ENCODE peak calls at places on chromosome 5, in eight cellular contexts. One of them, this sample, is unnamed.

GRCh38 chr5:112097768-112098167 is 321.3 kb downstream of the EPB41L4A start:
- DNase-seq in mesenchymal stem cell: no peak
- DNase-seq in CD8-positive, alpha-beta memory T cell: no peak
- DNase-seq in psoas muscle: no peak
- DNase-seq in PC-3: no peak
- DNase-seq in uterus: no peak
- DNase-seq in fibroblast of mammary gland: peak
- DNase-seq in adipocyte: peak
- DNase-seq in this sample: no peak

GRCh38 chr5:121144764-121145163 is 680.7 kb downstream of the PRR16 start:
- DNase-seq in mesenchymal stem cell: peak
- DNase-seq in CD8-positive, alpha-beta memory T cell: no peak
- DNase-seq in psoas muscle: no peak
- DNase-seq in PC-3: peak
- DNase-seq in uterus: no peak
- DNase-seq in fibroblast of mammary gland: peak
- DNase-seq in adipocyte: peak
- DNase-seq in this sample: peak

GRCh38 chr5:33370135-33370472 is 70.7 kb upstream of the TARS1 start:
- DNase-seq in mesenchymal stem cell: peak
- DNase-seq in CD8-positive, alpha-beta memory T cell: no peak
- DNase-seq in psoas muscle: no peak
- DNase-seq in PC-3: peak
- DNase-seq in uterus: no peak
- DNase-seq in fibroblast of mammary gland: peak
- DNase-seq in adipocyte: peak
- DNase-seq in this sample: peak

GRCh38 chr5:76682395-76682794 is 33.5 kb upstream of the F2R start:
- DNase-seq in mesenchymal stem cell: no peak
- DNase-seq in CD8-positive, alpha-beta memory T cell: no peak
- DNase-seq in psoas muscle: no peak
- DNase-seq in PC-3: no peak
- DNase-seq in uterus: no peak
- DNase-seq in fibroblast of mammary gland: peak
- DNase-seq in adipocyte: no peak
- DNase-seq in this sample: no peak

GRCh38 chr5:1183424-1184162 is 17.8 kb upstream of the SLC6A19 start:
- DNase-seq in mesenchymal stem cell: no peak
- DNase-seq in CD8-positive, alpha-beta memory T cell: peak
- DNase-seq in psoas muscle: peak
- DNase-seq in PC-3: no peak
- DNase-seq in uterus: no peak
- DNase-seq in fibroblast of mammary gland: no peak
- DNase-seq in adipocyte: no peak
- DNase-seq in this sample: no peak

GRCh38 chr5:114223866-114224265 is 138.0 kb upstream of the KCNN2 start:
- DNase-seq in mesenchymal stem cell: no peak
- DNase-seq in CD8-positive, alpha-beta memory T cell: no peak
- DNase-seq in psoas muscle: no peak
- DNase-seq in PC-3: peak
- DNase-seq in uterus: no peak
- DNase-seq in fibroblast of mammary gland: peak
- DNase-seq in adipocyte: no peak
- DNase-seq in this sample: peak

GRCh38 chr5:143338658-143339366 is 64.7 kb downstream of the NR3C1 start:
- DNase-seq in mesenchymal stem cell: peak
- DNase-seq in CD8-positive, alpha-beta memory T cell: no peak
- DNase-seq in psoas muscle: no peak
- DNase-seq in PC-3: no peak
- DNase-seq in uterus: no peak
- DNase-seq in fibroblast of mammary gland: peak
- DNase-seq in adipocyte: peak
- DNase-seq in this sample: no peak

GRCh38 chr5:176405656-176406435 is 10.5 kb downstream of the CLTB start:
- DNase-seq in mesenchymal stem cell: no peak
- DNase-seq in CD8-positive, alpha-beta memory T cell: no peak
- DNase-seq in psoas muscle: no peak
- DNase-seq in PC-3: no peak
- DNase-seq in uterus: no peak
- DNase-seq in fibroblast of mammary gland: no peak
- DNase-seq in adipocyte: no peak
- DNase-seq in this sample: no peak

GRCh38 chr5:84274585-84275468 is 109.9 kb downstream of the EDIL3 start:
- DNase-seq in mesenchymal stem cell: peak
- DNase-seq in CD8-positive, alpha-beta memory T cell: no peak
- DNase-seq in psoas muscle: no peak
- DNase-seq in PC-3: peak
- DNase-seq in uterus: no peak
- DNase-seq in fibroblast of mammary gland: peak
- DNase-seq in adipocyte: peak
- DNase-seq in this sample: peak

GRCh38 chr5:1799110-1799601 is 481 bp downstream of the MRPL36 start:
- DNase-seq in mesenchymal stem cell: peak
- DNase-seq in CD8-positive, alpha-beta memory T cell: no peak
- DNase-seq in psoas muscle: peak
- DNase-seq in PC-3: no peak
- DNase-seq in uterus: peak
- DNase-seq in fibroblast of mammary gland: peak
- DNase-seq in adipocyte: peak
- DNase-seq in this sample: peak

GRCh38 chr5:131384616-131385214 is 120.9 kb downstream of the CDC42SE2 start:
- DNase-seq in mesenchymal stem cell: no peak
- DNase-seq in CD8-positive, alpha-beta memory T cell: no peak
- DNase-seq in psoas muscle: no peak
- DNase-seq in PC-3: no peak
- DNase-seq in uterus: no peak
- DNase-seq in fibroblast of mammary gland: peak
- DNase-seq in adipocyte: no peak
- DNase-seq in this sample: peak

GRCh38 chr5:55294935-55295334 is 12.6 kb downstream of the DHX29 start:
- DNase-seq in mesenchymal stem cell: no peak
- DNase-seq in CD8-positive, alpha-beta memory T cell: no peak
- DNase-seq in psoas muscle: no peak
- DNase-seq in PC-3: no peak
- DNase-seq in uterus: no peak
- DNase-seq in fibroblast of mammary gland: peak
- DNase-seq in adipocyte: no peak
- DNase-seq in this sample: no peak

GRCh38 chr5:4758550-4758949 is 381.6 kb upstream of the ADAMTS16 start:
- DNase-seq in mesenchymal stem cell: no peak
- DNase-seq in CD8-positive, alpha-beta memory T cell: no peak
- DNase-seq in psoas muscle: no peak
- DNase-seq in PC-3: no peak
- DNase-seq in uterus: no peak
- DNase-seq in fibroblast of mammary gland: no peak
- DNase-seq in adipocyte: no peak
- DNase-seq in this sample: no peak

GRCh38 chr5:137342764-137343163 is 156.4 kb downstream of the SPOCK1 start:
- DNase-seq in mesenchymal stem cell: no peak
- DNase-seq in CD8-positive, alpha-beta memory T cell: no peak
- DNase-seq in psoas muscle: no peak
- DNase-seq in PC-3: peak
- DNase-seq in uterus: no peak
- DNase-seq in fibroblast of mammary gland: no peak
- DNase-seq in adipocyte: no peak
- DNase-seq in this sample: peak

GRCh38 chr5:138455191-138455930 is 9.9 kb upstream of the EGR1 start:
- DNase-seq in mesenchymal stem cell: no peak
- DNase-seq in CD8-positive, alpha-beta memory T cell: no peak
- DNase-seq in psoas muscle: no peak
- DNase-seq in PC-3: no peak
- DNase-seq in uterus: no peak
- DNase-seq in fibroblast of mammary gland: no peak
- DNase-seq in adipocyte: no peak
- DNase-seq in this sample: no peak

GRCh38 chr5:172436874-172437369 is 17.4 kb downstream of the SH3PXD2B start:
- DNase-seq in mesenchymal stem cell: no peak
- DNase-seq in CD8-positive, alpha-beta memory T cell: no peak
- DNase-seq in psoas muscle: no peak
- DNase-seq in PC-3: no peak
- DNase-seq in uterus: no peak
- DNase-seq in fibroblast of mammary gland: no peak
- DNase-seq in adipocyte: no peak
- DNase-seq in this sample: no peak
- H3K4me3 ChIP-seq in mesenchymal stem cell: no peak
- H3K4me3 ChIP-seq in CD8-positive, alpha-beta memory T cell: no peak
- H3K4me3 ChIP-seq in psoas muscle: no peak
- H3K4me3 ChIP-seq in PC-3: no peak
- H3K4me3 ChIP-seq in uterus: no peak
- H3K4me3 ChIP-seq in fibroblast of mammary gland: no peak
- H3K4me3 ChIP-seq in adipocyte: no peak
- H3K4me3 ChIP-seq in this sample: no peak

GRCh38 chr5:51395666-51396356 is 12.6 kb downstream of the ISL1 start:
- DNase-seq in mesenchymal stem cell: no peak
- DNase-seq in CD8-positive, alpha-beta memory T cell: no peak
- DNase-seq in psoas muscle: no peak
- DNase-seq in PC-3: no peak
- DNase-seq in uterus: no peak
- DNase-seq in fibroblast of mammary gland: no peak
- DNase-seq in adipocyte: no peak
- DNase-seq in this sample: no peak

GRCh38 chr5:51399636-51399993 is 16.4 kb downstream of the ISL1 start:
- DNase-seq in mesenchymal stem cell: no peak
- DNase-seq in CD8-positive, alpha-beta memory T cell: no peak
- DNase-seq in psoas muscle: no peak
- DNase-seq in PC-3: no peak
- DNase-seq in uterus: no peak
- DNase-seq in fibroblast of mammary gland: no peak
- DNase-seq in adipocyte: no peak
- DNase-seq in this sample: no peak

GRCh38 chr5:51396797-51397196 is 13.5 kb downstream of the ISL1 start:
- DNase-seq in mesenchymal stem cell: peak
- DNase-seq in CD8-positive, alpha-beta memory T cell: no peak
- DNase-seq in psoas muscle: no peak
- DNase-seq in PC-3: peak
- DNase-seq in uterus: no peak
- DNase-seq in fibroblast of mammary gland: no peak
- DNase-seq in adipocyte: no peak
- DNase-seq in this sample: no peak

GRCh38 chr5:51398875-51399635 is 15.8 kb downstream of the ISL1 start:
- DNase-seq in mesenchymal stem cell: peak
- DNase-seq in CD8-positive, alpha-beta memory T cell: no peak
- DNase-seq in psoas muscle: no peak
- DNase-seq in PC-3: no peak
- DNase-seq in uterus: no peak
- DNase-seq in fibroblast of mammary gland: no peak
- DNase-seq in adipocyte: no peak
- DNase-seq in this sample: no peak

GRCh38 chr5:51397996-51398395 is 14.7 kb downstream of the ISL1 start:
- DNase-seq in mesenchymal stem cell: peak
- DNase-seq in CD8-positive, alpha-beta memory T cell: no peak
- DNase-seq in psoas muscle: no peak
- DNase-seq in PC-3: no peak
- DNase-seq in uterus: no peak
- DNase-seq in fibroblast of mammary gland: no peak
- DNase-seq in adipocyte: no peak
- DNase-seq in this sample: no peak
- H3K4me3 ChIP-seq in mesenchymal stem cell: no peak
- H3K4me3 ChIP-seq in CD8-positive, alpha-beta memory T cell: no peak
- H3K4me3 ChIP-seq in psoas muscle: no peak
- H3K4me3 ChIP-seq in PC-3: peak
- H3K4me3 ChIP-seq in uterus: no peak
- H3K4me3 ChIP-seq in fibroblast of mammary gland: no peak
- H3K4me3 ChIP-seq in adipocyte: no peak
- H3K4me3 ChIP-seq in this sample: no peak

DNA sequence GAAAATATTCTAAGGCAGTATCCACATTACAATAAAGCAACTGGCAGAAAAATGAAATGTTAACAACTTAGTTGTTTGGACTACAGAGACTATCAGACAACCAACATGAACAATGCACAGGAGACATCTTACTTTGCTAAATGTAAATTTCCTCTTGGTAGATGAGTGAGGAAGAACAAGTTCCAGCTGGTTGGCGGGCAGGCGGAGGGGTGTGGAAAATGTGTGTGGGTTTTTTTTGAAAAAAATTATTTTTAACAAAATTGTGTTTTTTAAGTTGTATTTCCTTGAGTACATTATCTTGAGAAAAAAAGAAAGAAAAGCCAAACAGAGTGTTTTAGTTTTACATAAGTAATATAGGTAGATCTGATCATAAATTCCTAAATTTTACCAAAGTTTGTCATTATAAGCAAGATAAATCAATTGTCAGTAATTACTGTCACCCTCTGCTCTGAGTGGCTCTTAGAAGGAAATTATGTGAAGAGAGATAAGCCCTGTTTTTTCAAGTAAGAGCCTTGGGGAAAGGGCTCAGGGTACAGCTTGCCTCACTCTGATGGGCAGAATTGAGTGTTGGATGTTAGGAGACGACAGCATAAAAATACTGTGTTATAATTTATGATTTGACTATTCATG is 42.5 kb downstream of the TMEM167A start:
- DNase-seq in mesenchymal stem cell: no peak
- DNase-seq in CD8-positive, alpha-beta memory T cell: no peak
- DNase-seq in psoas muscle: no peak
- DNase-seq in PC-3: no peak
- DNase-seq in uterus: no peak
- DNase-seq in fibroblast of mammary gland: no peak
- DNase-seq in adipocyte: no peak
- DNase-seq in this sample: no peak
- H3K4me3 ChIP-seq in mesenchymal stem cell: no peak
- H3K4me3 ChIP-seq in CD8-positive, alpha-beta memory T cell: no peak
- H3K4me3 ChIP-seq in psoas muscle: no peak
- H3K4me3 ChIP-seq in PC-3: no peak
- H3K4me3 ChIP-seq in uterus: no peak
- H3K4me3 ChIP-seq in fibroblast of mammary gland: no peak
- H3K4me3 ChIP-seq in adipocyte: no peak
- H3K4me3 ChIP-seq in this sample: no peak

GRCh38 chr5:139461176-139461575 is 1.4 kb downstream of the ECSCR start:
- DNase-seq in mesenchymal stem cell: no peak
- DNase-seq in CD8-positive, alpha-beta memory T cell: no peak
- DNase-seq in psoas muscle: no peak
- DNase-seq in PC-3: no peak
- DNase-seq in uterus: no peak
- DNase-seq in fibroblast of mammary gland: no peak
- DNase-seq in adipocyte: no peak
- DNase-seq in this sample: no peak
- H3K4me3 ChIP-seq in mesenchymal stem cell: no peak
- H3K4me3 ChIP-seq in CD8-positive, alpha-beta memory T cell: no peak
- H3K4me3 ChIP-seq in psoas muscle: peak
- H3K4me3 ChIP-seq in PC-3: no peak
- H3K4me3 ChIP-seq in uterus: no peak
- H3K4me3 ChIP-seq in fibroblast of mammary gland: no peak
- H3K4me3 ChIP-seq in adipocyte: no peak
- H3K4me3 ChIP-seq in this sample: no peak

DNA sequence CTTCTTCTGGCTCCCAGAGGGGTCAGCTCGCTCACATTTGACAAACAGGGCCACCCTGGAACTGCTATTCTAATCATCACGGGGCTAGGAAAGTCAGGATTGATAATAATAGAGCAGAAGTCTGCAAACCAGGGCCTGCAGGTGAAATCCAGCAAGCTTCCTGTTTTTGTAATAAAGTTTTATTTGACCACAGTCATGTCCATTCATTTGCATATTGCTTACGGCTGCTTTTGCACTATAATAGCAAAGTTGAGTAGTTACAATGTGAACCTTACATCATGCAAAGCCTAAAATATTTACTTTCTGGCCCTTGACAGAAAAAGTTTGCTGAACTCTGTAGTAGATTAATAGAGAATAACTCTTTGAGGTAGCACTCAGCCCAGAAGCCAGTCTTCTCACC is 63.2 kb upstream of the CTXN3 start:
- DNase-seq in mesenchymal stem cell: no peak
- DNase-seq in CD8-positive, alpha-beta memory T cell: no peak
- DNase-seq in psoas muscle: no peak
- DNase-seq in PC-3: no peak
- DNase-seq in uterus: no peak
- DNase-seq in fibroblast of mammary gland: no peak
- DNase-seq in adipocyte: no peak
- DNase-seq in this sample: no peak
- H3K4me3 ChIP-seq in mesenchymal stem cell: no peak
- H3K4me3 ChIP-seq in CD8-positive, alpha-beta memory T cell: no peak
- H3K4me3 ChIP-seq in psoas muscle: no peak
- H3K4me3 ChIP-seq in PC-3: no peak
- H3K4me3 ChIP-seq in uterus: no peak
- H3K4me3 ChIP-seq in fibroblast of mammary gland: no peak
- H3K4me3 ChIP-seq in adipocyte: no peak
- H3K4me3 ChIP-seq in this sample: no peak

This sample was measured in astrocyte of the spinal cord.